ENCODE peak calls at places on chromosome 10, in six cellular contexts. I is amygdala; E is T-cell; T is fibroblast of gingiva; L is activated T-helper 2 cell treated with anti-CD3 and anti-CD28 coated beads, Interferon-gamma antibody, Interleukin-2, Interleukin-4, amounts not matched to agents 10 μg/mL and 5 μg/mL and 100 μg/mL, durations not matched to agents 14 hours and 24 hours and 36 hours; F is aorta. O is an unnamed sample.

GRCh38 chr10:62961951-62962523 is 145.9 kb upstream of the EGR2 start:
- DNase-seq in I (no peak), E (no peak), T (no peak), L (no peak), F (no peak), O (no peak)

GRCh38 chr10:96720422-96721206 is at the start of gene PIK3AP1:
- DNase-seq in I (no peak), E (peak), T (no peak), L (peak), F (peak), O (peak)

GRCh38 chr10:119104653-119105024 is 726 bp downstream of the DENND10 start:
- DNase-seq in I (no peak), E (no peak), T (no peak), L (no peak), F (peak), O (peak)

GRCh38 chr10:69180525-69181204 is 631 bp downstream of the SUPV3L1 start:
- DNase-seq in I (no peak), E (peak), T (no peak), L (no peak), F (peak), O (no peak)

GRCh38 chr10:97889461-97890265 is 40.0 kb downstream of the GOLGA7B start:
- DNase-seq in I (no peak), E (no peak), T (peak), L (no peak), F (peak), O (no peak)

GRCh38 chr10:4947039-4947634 is 16.1 kb upstream of the AKR1C1 start:
- DNase-seq in I (no peak), E (no peak), T (peak), L (no peak), F (no peak), O (no peak)

GRCh38 chr10:22550732-22551131 is 163.6 kb downstream of the PIP4K2A start:
- DNase-seq in I (no peak), E (peak), T (no peak), L (peak), F (no peak), O (peak)

GRCh38 chr10:25294032-25294926 is 119.5 kb downstream of the GPR158 start:
- DNase-seq in I (no peak), E (no peak), T (no peak), L (no peak), F (no peak), O (no peak)

GRCh38 chr10:79491171-79491835 is 21.0 kb upstream of the EIF5AL1 start:
- DNase-seq in I (no peak), E (no peak), T (no peak), L (no peak), F (no peak), O (peak)

GRCh38 chr10:50992972-50993766 is 81.1 kb upstream of the PRKG1 start:
- DNase-seq in I (no peak), E (no peak), T (peak), L (no peak), F (peak), O (no peak)